ENCODE peak calls at places on chromosomes 11 and 22, in six cellular contexts. K is Panc1; M is heart left ventricle; S is uterus; A is CD4-positive, alpha-beta T cell; J is IMR-90. F is an unnamed sample.

GRCh38 chr22:43528601-43529360 is 117.0 kb downstream of the MPPED1 start:
- DNase-seq in K (no peak), M (no peak), S (no peak), A (no peak), J (no peak), F (no peak)

GRCh38 chr22:16933924-16934282 is 74.1 kb downstream of the GAB4 start:
- DNase-seq in K (no peak), M (no peak), S (no peak), A (no peak), J (no peak), F (no peak)

GRCh38 chr11:8352852-8353505 is 89.3 kb upstream of the LMO1 start:
- DNase-seq in K (no peak), M (peak), S (no peak), A (no peak), J (no peak), F (no peak)

GRCh38 chr11:74989269-74989655 is 529 bp downstream of the NEU3 start:
- DNase-seq in K (no peak), M (no peak), S (no peak), A (no peak), J (peak), F (no peak)

GRCh38 chr11:14969922-14970323 is 2.2 kb downstream of the CALCA start:
- DNase-seq in K (no peak), M (peak), S (no peak), A (peak), J (peak), F (no peak)

GRCh38 chr11:71202966-71203365 is 49.4 kb downstream of the SHANK2 start:
- DNase-seq in K (no peak), M (no peak), S (no peak), A (no peak), J (no peak), F (no peak)

GRCh38 chr11:102603576-102603975 is 21.6 kb downstream of the MMP20 start:
- DNase-seq in K (no peak), M (no peak), S (no peak), A (no peak), J (peak), F (no peak)

GRCh38 chr11:68043349-68044144 is 4.7 kb downstream of the TCIRG1 start:
- DNase-seq in K (no peak), M (peak), S (peak), A (no peak), J (peak), F (no peak)

GRCh38 chr11:93268287-93269040 is 62.1 kb upstream of the DEUP1 start:
- DNase-seq in K (no peak), M (no peak), S (no peak), A (no peak), J (no peak), F (no peak)

GRCh38 chr11:73597956-73598718 is at the start of gene FAM168A:
- DNase-seq in K (peak), M (peak), S (peak), A (peak), J (peak), F (peak)

GRCh38 chr22:45977551-45978274 is 751 bp upstream of the WNT7B start:
- DNase-seq in K (no peak), M (no peak), S (no peak), A (no peak), J (peak), F (no peak)

GRCh38 chr11:11567862-11568650 is 53.7 kb downstream of the GALNT18 start:
- DNase-seq in K (no peak), M (no peak), S (peak), A (no peak), J (peak), F (no peak)

GRCh38 chr11:92226331-92227232 is 2.0 kb downstream of the FAT3 start:
- DNase-seq in K (no peak), M (no peak), S (no peak), A (no peak), J (no peak), F (no peak)

DNA sequence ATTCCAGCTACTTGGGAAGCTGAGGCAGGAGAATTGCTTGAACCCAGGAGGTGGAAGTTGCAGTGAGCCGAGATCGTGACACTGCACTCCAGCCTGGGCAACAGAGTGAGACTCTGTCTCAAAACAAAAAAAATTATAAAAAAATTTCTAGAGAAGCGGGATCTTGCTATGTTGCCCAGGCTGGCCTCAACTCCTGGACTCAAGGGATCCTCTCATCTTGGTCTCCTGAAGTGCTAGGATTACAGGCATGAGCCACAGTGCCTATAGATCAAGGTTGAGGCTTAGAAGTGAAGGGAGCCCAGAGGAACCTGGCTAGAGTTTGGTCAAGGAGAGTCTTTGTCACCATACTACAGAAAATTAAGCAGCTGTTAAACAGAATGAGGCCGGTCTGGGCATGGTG is 1.4 kb upstream of the MCM5 start:
- DNase-seq in K (no peak), M (no peak), S (no peak), A (no peak), J (no peak), F (no peak)
- H3K27ac ChIP-seq in K (peak), M (no peak), S (peak), A (no peak), J (no peak), F (no peak)

GRCh38 chr11:87437844-87438223 is 400.1 kb downstream of the TMEM135 start:
- DNase-seq in K (peak), M (no peak), S (no peak), A (no peak), J (peak), F (no peak)
- H3K27ac ChIP-seq in K (no peak), M (no peak), S (no peak), A (no peak), J (no peak), F (no peak)

GRCh38 chr11:57776101-57776511 is 14.5 kb downstream of the CTNND1 start:
- DNase-seq in K (no peak), M (no peak), S (no peak), A (no peak), J (peak), F (no peak)
- H3K27ac ChIP-seq in K (peak), M (peak), S (peak), A (no peak), J (peak), F (peak)

GRCh38 chr11:61008971-61009370 is 37.5 kb downstream of the CD6 start:
- DNase-seq in K (no peak), M (no peak), S (no peak), A (no peak), J (no peak), F (no peak)
- H3K27ac ChIP-seq in K (no peak), M (no peak), S (no peak), A (no peak), J (no peak), F (no peak)

GRCh38 chr11:19670030-19670761 is 42.4 kb upstream of the NAV2 start:
- DNase-seq in K (no peak), M (no peak), S (no peak), A (no peak), J (peak), F (no peak)
- H3K27ac ChIP-seq in K (no peak), M (no peak), S (peak), A (no peak), J (no peak), F (no peak)

GRCh38 chr22:50308597-50308935 is 1.1 kb upstream of the PLXNB2 start:
- DNase-seq in K (no peak), M (peak), S (peak), A (no peak), J (peak), F (no peak)
- H3K27ac ChIP-seq in K (peak), M (peak), S (peak), A (no peak), J (peak), F (peak)

F was measured in substantia nigra.